ENCODE peak calls at places on chromosomes 13 and 19, in ten cellular contexts. C, U, T, D, Z, O, V, B, E and W are unnamed samples.

GRCh38 chr19:31330761-31331160 is 18.5 kb downstream of the TSHZ3 start:
- DNase-seq in O (no peak), Z (no peak), E (no peak), B (no peak), T (no peak), C (no peak), V (no peak), D (no peak), U (no peak), W (no peak)

GRCh38 chr19:33290082-33290815 is 12.1 kb downstream of the CEBPA start:
- DNase-seq in T (no peak), U (no peak), B (no peak), V (no peak), C (no peak), O (no peak), Z (no peak), D (no peak), E (peak; percentile 28), W (no peak)

GRCh38 chr13:114043421-114044053 is 69.7 kb upstream of the C13orf46 start:
- DNase-seq in T (no peak), V (no peak), B (no peak), O (no peak), U (peak; percentile 75), E (peak; percentile 91), D (peak; percentile 85), Z (peak; percentile 62), C (no peak), W (no peak)

GRCh38 chr13:45592758-45593157 is 22.8 kb downstream of the ERICH6B start:
- DNase-seq in D (no peak), C (peak; percentile 27), Z (no peak), B (no peak), E (no peak), O (no peak), U (no peak), V (no peak), T (no peak), W (no peak)

GRCh38 chr19:45271709-45272108 is 20.6 kb downstream of the MARK4 start:
- DNase-seq in V (no peak), E (no peak), C (no peak), D (no peak), B (no peak), T (no peak), O (no peak), Z (no peak), U (no peak), W (no peak)

GRCh38 chr19:49469828-49470614 is 4.0 kb upstream of the FLT3LG start:
- DNase-seq in U (no peak), V (no peak), T (no peak), O (no peak), B (peak; percentile 73), D (no peak), C (peak; percentile 88), E (peak; percentile 66), Z (no peak), W (peak; percentile 84)

GRCh38 chr13:49210669-49211068 is 9.5 kb upstream of the MLNR start:
- DNase-seq in O (no peak), U (no peak), C (no peak), T (no peak), B (no peak), D (no peak), E (no peak), Z (no peak), V (no peak), W (no peak)

GRCh38 chr13:79870123-79870522 is 389.2 kb downstream of the NDFIP2 start:
- DNase-seq in B (no peak), O (no peak), Z (no peak), E (no peak), D (no peak), T (no peak), C (no peak), U (no peak), V (no peak), W (no peak)

GRCh38 chr19:46821512-46822359 is 28.9 kb downstream of the AP2S1 start:
- DNase-seq in V (no peak), E (no peak), C (peak; percentile 62), O (no peak), T (no peak), D (no peak), Z (no peak), B (peak; percentile 33), U (no peak), W (no peak)

GRCh38 chr13:75474956-75475355 is 7.0 kb downstream of the TBC1D4 start:
- DNase-seq in E (no peak), B (no peak), D (no peak), T (no peak), V (no peak), Z (no peak), O (no peak), C (no peak), U (no peak), W (no peak)

DNA sequence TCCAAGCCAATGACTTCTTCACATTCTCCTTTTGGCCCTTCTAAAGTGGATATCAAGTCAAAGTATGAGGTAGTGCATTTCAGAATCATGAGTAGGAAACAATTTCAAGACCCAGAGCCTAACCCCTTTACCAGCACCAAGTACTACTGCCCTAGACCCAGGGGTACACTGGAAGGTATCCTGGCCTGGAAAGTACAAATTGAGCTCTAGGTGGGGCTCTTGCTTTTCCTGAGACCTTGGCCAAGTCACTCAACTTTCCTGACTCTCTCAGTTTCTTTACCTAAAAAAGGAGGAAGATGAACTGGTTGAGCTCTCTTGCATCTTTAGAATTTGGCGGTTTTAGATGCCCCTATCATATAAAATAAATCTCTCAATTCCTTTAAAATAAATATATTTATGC is 204.7 kb downstream of the FGF14 start:
- DNase-seq in B (no peak), Z (no peak), V (no peak), U (no peak), O (no peak), E (no peak), T (no peak), C (no peak), D (no peak), W (no peak)
- TF ChIP-seq CTCF in B (no peak), Z (no peak), V (no peak), U (no peak), O (no peak), E (no peak), T (no peak), C (no peak), D (no peak), W (no peak)

GRCh38 chr13:96994030-96994848 is at the start of gene OXGR1:
- DNase-seq in O (peak; percentile 40), C (peak; percentile 21), E (peak; percentile 52), Z (no peak), T (peak; percentile 48), D (no peak), B (no peak), V (no peak), U (no peak), W (no peak)
- TF ChIP-seq CTCF in O (no peak), C (no peak), E (no peak), Z (no peak), T (no peak), D (no peak), B (no peak), V (no peak), U (no peak), W (no peak)

GRCh38 chr13:103788061-103788652 is 721.9 kb upstream of the SLC10A2 start:
- DNase-seq in B (no peak), C (no peak), O (no peak), D (no peak), V (no peak), U (no peak), T (peak; percentile 8), Z (no peak), E (no peak), W (no peak)
- TF ChIP-seq CTCF in B (no peak), C (no peak), O (no peak), D (no peak), V (no peak), U (no peak), T (no peak), Z (no peak), E (no peak), W (peak; percentile 5)

GRCh38 chr13:70353096-70353495 is 244.8 kb upstream of the KLHL1 start:
- DNase-seq in D (no peak), T (peak; percentile 4), B (no peak), O (no peak), Z (no peak), U (no peak), E (no peak), C (no peak), V (no peak), W (no peak)
- TF ChIP-seq CTCF in D (no peak), T (no peak), B (no peak), O (no peak), Z (no peak), U (no peak), E (no peak), C (no peak), V (no peak), W (no peak)

GRCh38 chr19:57527136-57527881 is at the start of gene ZNF549:
- DNase-seq in E (peak; percentile 95), O (peak; percentile 88), U (peak; percentile 74), Z (peak; percentile 84), T (peak; percentile 84), V (peak; percentile 55), D (peak; percentile 93), C (peak; percentile 94), B (peak; percentile 82), W (peak; percentile 55)
- TF ChIP-seq CTCF in E (no peak), O (no peak), U (no peak), Z (no peak), T (no peak), V (no peak), D (no peak), C (no peak), B (no peak), W (no peak)